ENCODE peak calls at places on chromosomes 13 and 19, in six cellular contexts. One of them, this sample, is unnamed.

GRCh38 chr19:31270897-31271568 is 78.2 kb downstream of the TSHZ3 start:
- DNase-seq in heart left ventricle: no peak
- DNase-seq in stimulated activated CD4-positive, alpha-beta T cell treated with anti-CD3 and anti-CD28 coated beads, Interleukin-4, amount 100 ng/mL, for 24 hours: no peak
- DNase-seq in progenitor cell of endocrine pancreas: no peak
- DNase-seq in effector memory CD4-positive, alpha-beta T cell: no peak
- DNase-seq in coronary artery: no peak
- DNase-seq in this sample: no peak

GRCh38 chr13:41008349-41008980 is 10.7 kb downstream of the ELF1 start:
- DNase-seq in progenitor cell of endocrine pancreas: no peak
- DNase-seq in coronary artery: no peak
- DNase-seq in effector memory CD4-positive, alpha-beta T cell: no peak
- DNase-seq in heart left ventricle: no peak
- DNase-seq in stimulated activated CD4-positive, alpha-beta T cell treated with anti-CD3 and anti-CD28 coated beads, Interleukin-4, amount 100 ng/mL, for 24 hours: no peak
- DNase-seq in this sample: no peak

GRCh38 chr19:12782424-12783225 is 7.3 kb upstream of the HOOK2 start:
- DNase-seq in stimulated activated CD4-positive, alpha-beta T cell treated with anti-CD3 and anti-CD28 coated beads, Interleukin-4, amount 100 ng/mL, for 24 hours: peak
- DNase-seq in effector memory CD4-positive, alpha-beta T cell: peak
- DNase-seq in progenitor cell of endocrine pancreas: no peak
- DNase-seq in heart left ventricle: peak
- DNase-seq in coronary artery: peak
- DNase-seq in this sample: no peak

GRCh38 chr13:101455863-101456262 is 3.4 kb downstream of the ITGBL1 start:
- DNase-seq in effector memory CD4-positive, alpha-beta T cell: no peak
- DNase-seq in coronary artery: no peak
- DNase-seq in heart left ventricle: no peak
- DNase-seq in progenitor cell of endocrine pancreas: no peak
- DNase-seq in stimulated activated CD4-positive, alpha-beta T cell treated with anti-CD3 and anti-CD28 coated beads, Interleukin-4, amount 100 ng/mL, for 24 hours: no peak
- DNase-seq in this sample: no peak

GRCh38 chr19:36420961-36421748 is 2.7 kb upstream of the ZFP82 start:
- DNase-seq in coronary artery: peak
- DNase-seq in heart left ventricle: peak
- DNase-seq in stimulated activated CD4-positive, alpha-beta T cell treated with anti-CD3 and anti-CD28 coated beads, Interleukin-4, amount 100 ng/mL, for 24 hours: no peak
- DNase-seq in progenitor cell of endocrine pancreas: peak
- DNase-seq in effector memory CD4-positive, alpha-beta T cell: no peak
- DNase-seq in this sample: no peak

GRCh38 chr13:112058941-112059340 is 8.0 kb upstream of the SOX1 start:
- DNase-seq in progenitor cell of endocrine pancreas: no peak
- DNase-seq in effector memory CD4-positive, alpha-beta T cell: no peak
- DNase-seq in stimulated activated CD4-positive, alpha-beta T cell treated with anti-CD3 and anti-CD28 coated beads, Interleukin-4, amount 100 ng/mL, for 24 hours: no peak
- DNase-seq in coronary artery: no peak
- DNase-seq in heart left ventricle: no peak
- DNase-seq in this sample: no peak

GRCh38 chr13:97261254-97262015 is 39.3 kb downstream of the MBNL2 start:
- DNase-seq in effector memory CD4-positive, alpha-beta T cell: peak
- DNase-seq in coronary artery: no peak
- DNase-seq in stimulated activated CD4-positive, alpha-beta T cell treated with anti-CD3 and anti-CD28 coated beads, Interleukin-4, amount 100 ng/mL, for 24 hours: peak
- DNase-seq in progenitor cell of endocrine pancreas: no peak
- DNase-seq in heart left ventricle: no peak
- DNase-seq in this sample: no peak

GRCh38 chr19:3140667-3141038 is 4.8 kb downstream of the GNA15 start:
- DNase-seq in coronary artery: no peak
- DNase-seq in progenitor cell of endocrine pancreas: no peak
- DNase-seq in effector memory CD4-positive, alpha-beta T cell: no peak
- DNase-seq in stimulated activated CD4-positive, alpha-beta T cell treated with anti-CD3 and anti-CD28 coated beads, Interleukin-4, amount 100 ng/mL, for 24 hours: no peak
- DNase-seq in heart left ventricle: no peak
- DNase-seq in this sample: no peak

GRCh38 chr19:16041571-16042386 is 34.5 kb upstream of the TPM4 start:
- DNase-seq in stimulated activated CD4-positive, alpha-beta T cell treated with anti-CD3 and anti-CD28 coated beads, Interleukin-4, amount 100 ng/mL, for 24 hours: peak
- DNase-seq in coronary artery: peak
- DNase-seq in progenitor cell of endocrine pancreas: peak
- DNase-seq in effector memory CD4-positive, alpha-beta T cell: peak
- DNase-seq in heart left ventricle: peak
- DNase-seq in this sample: peak

GRCh38 chr13:66556306-66556705 is 673.8 kb downstream of the PCDH9 start:
- DNase-seq in stimulated activated CD4-positive, alpha-beta T cell treated with anti-CD3 and anti-CD28 coated beads, Interleukin-4, amount 100 ng/mL, for 24 hours: no peak
- DNase-seq in coronary artery: no peak
- DNase-seq in progenitor cell of endocrine pancreas: no peak
- DNase-seq in effector memory CD4-positive, alpha-beta T cell: no peak
- DNase-seq in heart left ventricle: no peak
- DNase-seq in this sample: no peak

GRCh38 chr19:58368561-58369360 is 6.2 kb upstream of the ZNF497 start:
- DNase-seq in coronary artery: no peak
- DNase-seq in progenitor cell of endocrine pancreas: no peak
- DNase-seq in stimulated activated CD4-positive, alpha-beta T cell treated with anti-CD3 and anti-CD28 coated beads, Interleukin-4, amount 100 ng/mL, for 24 hours: no peak
- DNase-seq in heart left ventricle: no peak
- DNase-seq in effector memory CD4-positive, alpha-beta T cell: no peak
- DNase-seq in this sample: no peak

GRCh38 chr19:33443638-33444195 is 70.2 kb downstream of the CEBPG start:
- DNase-seq in progenitor cell of endocrine pancreas: no peak
- DNase-seq in heart left ventricle: no peak
- DNase-seq in stimulated activated CD4-positive, alpha-beta T cell treated with anti-CD3 and anti-CD28 coated beads, Interleukin-4, amount 100 ng/mL, for 24 hours: no peak
- DNase-seq in coronary artery: no peak
- DNase-seq in effector memory CD4-positive, alpha-beta T cell: no peak
- DNase-seq in this sample: no peak